ENCODE peak calls at places on chromosome 13, in five cellular contexts. P, X, U, O and B are unnamed samples. For H3K4me1, the result is how much of the 10 kb centered on the place peaks cover.

GRCh38 chr13:110328509-110328908 is 21.4 kb downstream of the COL4A2 start:
- DNase-seq in P (no peak), X (no peak), U (no peak), O (no peak), B (no peak)

GRCh38 chr13:23687614-23688013 is 117.4 kb downstream of the TNFRSF19 start:
- DNase-seq in P (no peak), X (no peak), U (no peak), O (no peak), B (no peak)

GRCh38 chr13:36490055-36490454 is 57.8 kb downstream of the CCNA1 start:
- DNase-seq in P (no peak), X (no peak), U (no peak), O (no peak), B (no peak)

GRCh38 chr13:77329133-77330008 is 2.5 kb upstream of the MYCBP2 start:
- DNase-seq in P (peak), X (peak), U (peak), O (peak), B (peak)

GRCh38 chr13:36421447-36421846 is 10.8 kb upstream of the CCNA1 start:
- DNase-seq in P (no peak), X (no peak), U (no peak), O (no peak), B (no peak)

GRCh38 chr13:30002577-30002976 is 152.2 kb upstream of the UBL3 start:
- DNase-seq in P (no peak), X (no peak), U (no peak), O (no peak), B (no peak)

GRCh38 chr13:79913141-79913827 is 427.6 kb downstream of the SPRY2 start:
- DNase-seq in P (no peak), X (no peak), U (no peak), O (no peak), B (no peak)

GRCh38 chr13:84237181-84237580 is 354.9 kb upstream of the SLITRK1 start:
- DNase-seq in P (no peak), X (no peak), U (no peak), O (no peak), B (no peak)

GRCh38 chr13:51959773-51960172 is 51.5 kb downstream of the ATP7B start:
- DNase-seq in P (no peak), X (no peak), U (no peak), O (no peak), B (no peak)

GRCh38 chr13:110312669-110313031 is 5.6 kb downstream of the COL4A2 start:
- DNase-seq in P (no peak), X (no peak), U (no peak), O (no peak), B (no peak)

GRCh38 chr13:27632214-27632613 is 10.5 kb downstream of the POLR1D start:
- DNase-seq in P (no peak), X (no peak), U (no peak), O (no peak), B (no peak)

GRCh38 chr13:110392510-110393233 is 85.6 kb downstream of the COL4A2 start:
- DNase-seq in P (no peak), X (no peak), U (no peak), O (peak), B (no peak)

GRCh38 chr13:46633416-46633815 is 80.4 kb downstream of the LRCH1 start:
- DNase-seq in P (no peak), X (no peak), U (no peak), O (no peak), B (no peak)

GRCh38 chr13:73039201-73040108 is 19.4 kb upstream of the KLF5 start:
- DNase-seq in P (no peak), X (no peak), U (no peak), O (no peak), B (no peak)

GRCh38 chr13:90717451-90717936 is 630.0 kb upstream of the MIR17HG start:
- DNase-seq in P (no peak), X (no peak), U (peak), O (no peak), B (no peak)

GRCh38 chr13:99172951-99173350 is 27.7 kb upstream of the UBAC2 start:
- DNase-seq in P (no peak), X (no peak), U (no peak), O (no peak), B (no peak)

GRCh38 chr13:99176309-99177276 is 24.1 kb upstream of the UBAC2 start:
- DNase-seq in P (peak), X (peak), U (peak), O (peak), B (peak)

GRCh38 chr13:99178636-99179035 is 22.0 kb upstream of the UBAC2 start:
- DNase-seq in P (no peak), X (peak), U (no peak), O (no peak), B (no peak)

GRCh38 chr13:99173606-99174005 is 27.0 kb upstream of the UBAC2 start:
- DNase-seq in P (no peak), X (no peak), U (no peak), O (no peak), B (no peak)

GRCh38 chr13:99174533-99175100 is 26.0 kb upstream of the UBAC2 start:
- DNase-seq in P (no peak), X (no peak), U (no peak), O (no peak), B (no peak)
- H3K4me3 ChIP-seq in P (no peak), X (no peak), U (no peak), O (no peak), B (no peak)

DNA sequence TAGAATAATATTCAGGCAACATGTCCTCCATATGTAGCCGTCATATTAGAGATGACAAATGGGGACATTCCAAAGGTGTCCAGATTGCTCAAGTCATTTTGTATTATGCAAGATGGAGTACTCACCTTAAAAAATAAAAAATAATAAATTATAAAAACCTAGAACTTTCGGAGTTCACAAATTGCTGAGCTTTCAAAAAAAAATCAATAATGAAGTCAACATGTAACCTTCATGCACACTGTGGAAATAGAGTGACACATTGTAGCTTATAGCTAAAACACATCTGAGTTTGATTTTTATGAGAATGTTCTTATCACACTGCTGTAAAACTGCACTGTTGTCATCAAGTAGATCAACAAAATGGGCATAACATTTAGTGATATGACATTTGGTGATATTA is 411.2 kb downstream of the GPC6 start:
- DNase-seq in P (no peak), X (no peak), U (no peak), O (no peak), B (no peak)
- H3K4me1 ChIP-seq in P (under half), X (under half), U (under half), O (under half), B (under half)

GRCh38 chr13:39567569-39567968 is 35.4 kb downstream of the LHFPL6 start:
- DNase-seq in P (no peak), X (no peak), U (no peak), O (no peak), B (no peak)

GRCh38 chr13:39561971-39562370 is 41.0 kb downstream of the LHFPL6 start:
- DNase-seq in P (no peak), X (no peak), U (no peak), O (no peak), B (no peak)

GRCh38 chr13:39559838-39560237 is 43.2 kb downstream of the LHFPL6 start:
- DNase-seq in P (no peak), X (no peak), U (no peak), O (no peak), B (no peak)

GRCh38 chr13:39566216-39566869 is 36.6 kb downstream of the LHFPL6 start:
- DNase-seq in P (no peak), X (no peak), U (no peak), O (no peak), B (no peak)

GRCh38 chr13:39565036-39565949 is 37.7 kb downstream of the LHFPL6 start:
- DNase-seq in P (no peak), X (no peak), U (no peak), O (no peak), B (no peak)
- H3K27ac ChIP-seq in P (peak), X (no peak), U (no peak), O (peak), B (no peak)

GRCh38 chr13:43981512-43982301 is 102.0 kb downstream of the LACC1 start:
- DNase-seq in P (no peak), X (no peak), U (no peak), O (no peak), B (no peak)
- H3K4me3 ChIP-seq in P (no peak), X (no peak), U (no peak), O (no peak), B (no peak)

DNA sequence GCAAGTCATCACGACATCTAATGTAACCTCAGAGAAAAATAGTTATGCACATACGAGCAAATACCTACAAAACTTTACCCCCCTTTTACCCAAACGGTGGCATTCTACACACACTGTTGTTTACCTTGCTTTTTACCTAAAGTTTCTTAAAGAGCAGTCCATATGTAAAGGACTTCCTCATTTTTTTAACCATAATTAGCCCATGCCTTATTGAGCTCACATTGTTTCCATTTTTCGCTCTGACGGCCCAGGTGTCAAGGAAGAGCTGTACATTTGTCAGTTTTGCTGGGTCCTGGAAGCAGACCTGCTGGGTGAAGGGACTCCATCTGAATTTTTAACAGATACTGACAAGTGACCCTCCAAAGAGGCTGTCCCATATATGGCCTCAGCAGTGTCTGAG is 89.4 kb downstream of the STK24 start:
- DNase-seq in P (no peak), X (no peak), U (no peak), O (no peak), B (no peak)
- H3K4me1 ChIP-seq in P (half or more), X (half or more), U (under half), O (under half), B (under half)